ENCODE peak calls at places on chromosomes 4 and X, in ten cellular contexts. B is kidney glomerular epithelial cell; X is hepatocyte; E is ovary; O is skeletal muscle cell; V is Karpas-422; U is GM10248; F is kidney tubule cell; Y is activated CD8-positive, alpha-beta memory T cell treated with anti-CD3 and anti-CD28 coated beads for 24 hours; K is type B pancreatic cell. H is an unnamed sample.

GRCh38 chr4:81165853-81166430 is 49.1 kb downstream of the PRKG2 start:
- DNase-seq in Y (no peak), U (no peak), O (no peak), B (no peak), E (no peak), F (peak), X (no peak), K (no peak), V (no peak), H (no peak)

GRCh38 chrX:119692241-119693031 is 532 bp downstream of the SEPTIN6 start:
- DNase-seq in U (peak), E (peak), F (peak), O (no peak), V (peak), X (peak), B (peak), Y (peak), K (no peak), H (no peak)

GRCh38 chrX:107823456-107823855 is 2.2 kb upstream of the MID2 start:
- DNase-seq in O (peak), E (no peak), B (peak), U (no peak), K (no peak), X (no peak), V (no peak), Y (no peak), F (peak), H (peak)

GRCh38 chr4:141215972-141216761 is 4.5 kb upstream of the ZNF330 start:
- DNase-seq in V (no peak), Y (no peak), O (no peak), F (no peak), K (no peak), E (no peak), X (no peak), U (no peak), B (no peak), H (no peak)

GRCh38 chr4:102429553-102429952 is 71.6 kb upstream of the NFKB1 start:
- DNase-seq in K (no peak), O (peak), Y (no peak), U (no peak), V (no peak), E (no peak), B (peak), X (no peak), F (peak), H (no peak)

GRCh38 chrX:153526040-153526439 is 8.6 kb downstream of the ATP2B3 start:
- DNase-seq in V (no peak), B (no peak), U (no peak), X (no peak), F (no peak), E (no peak), K (no peak), O (no peak), Y (no peak), H (no peak)

GRCh38 chr4:149825336-149825735 is 9.7 kb upstream of the IQCM start:
- DNase-seq in K (no peak), Y (no peak), B (no peak), U (no peak), X (no peak), O (no peak), V (no peak), F (peak), E (no peak), H (no peak)

GRCh38 chrX:11239230-11239629 is 54.0 kb upstream of the AMELX start:
- DNase-seq in V (no peak), Y (no peak), X (peak), B (no peak), O (peak), E (no peak), U (peak), K (no peak), F (peak), H (peak)

GRCh38 chr4:64781737-64782326 is 372.6 kb upstream of the TECRL start:
- DNase-seq in O (no peak), X (peak), F (peak), Y (no peak), K (no peak), V (peak), B (peak), U (no peak), E (no peak), H (no peak)

GRCh38 chr4:13907255-13907751 is 279.8 kb upstream of the BOD1L1 start:
- DNase-seq in Y (no peak), V (no peak), K (no peak), O (peak), F (peak), E (no peak), B (peak), X (peak), U (no peak), H (peak)

GRCh38 chrX:63470506-63470905 is 119.4 kb upstream of the SPIN4 start:
- DNase-seq in B (no peak), E (no peak), O (no peak), V (no peak), F (no peak), K (no peak), U (no peak), Y (no peak), X (no peak), H (no peak)

GRCh38 chrX:131543774-131544173 is at the start of gene OR13H1:
- DNase-seq in Y (no peak), X (no peak), V (no peak), E (no peak), O (no peak), F (no peak), K (no peak), U (no peak), B (no peak), H (no peak)

GRCh38 chr4:136012250-136012649 is 1520.0 kb downstream of the PCDH18 start:
- DNase-seq in O (peak), Y (no peak), F (no peak), E (no peak), U (no peak), K (no peak), V (no peak), X (no peak), B (no peak), H (no peak)

GRCh38 chrX:151713859-151714258 is 2.0 kb upstream of the FATE1 start:
- DNase-seq in V (peak), O (no peak), Y (no peak), U (no peak), E (no peak), B (no peak), X (peak), K (no peak), F (peak), H (no peak)

H was measured in non-pigmented ciliary epithelial cell.